ENCODE peak calls at places on chromosomes 7 and 10, in seven cellular contexts. I is islet precursor cell; D is H1; Q is activated CD4-positive, alpha-beta T cell treated with anti-CD3 and anti-CD28 coated beads, Interleukin-2, amount 50 U/mL, for 48 hours; E is T-helper 1 cell; N is activated T-helper 1 cell treated with anti-CD3 and anti-CD28 coated beads, Interleukin-12 subunit alpha, Interleukin-12 subunit beta, Interleukin-2, Interleukin-4 antibody, amounts not matched to agents 30 ng/mL and 10 ng/mL and 1 ng/mL, durations not matched to agents 14 hours and 24 hours and 36 hours; V is hepatic stellate cell. X is an unnamed sample.

GRCh38 chr7:22702516-22702915 is 24.5 kb upstream of the IL6 start:
- DNase-seq in I (no peak), D (no peak), Q (no peak), E (no peak), N (no peak), V (no peak), X (no peak)

GRCh38 chr7:90401989-90402388 is 1.3 kb upstream of the CLDN12 start:
- DNase-seq in I (no peak), D (no peak), Q (no peak), E (no peak), N (no peak), V (no peak), X (no peak)

GRCh38 chr7:39702133-39702532 is 78.8 kb downstream of the RALA start:
- DNase-seq in I (no peak), D (no peak), Q (no peak), E (no peak), N (no peak), V (peak; percentile 52), X (no peak)

GRCh38 chr10:89185658-89186057 is 21.5 kb downstream of the CH25H start:
- DNase-seq in I (no peak), D (no peak), Q (no peak), E (no peak), N (no peak), V (no peak), X (no peak)

GRCh38 chr7:828793-829561 is 3.3 kb upstream of the SUN1 start:
- DNase-seq in I (no peak), D (no peak), Q (no peak), E (no peak), N (no peak), V (no peak), X (no peak)

GRCh38 chr7:11716185-11716584 is 115.8 kb downstream of the THSD7A start:
- DNase-seq in I (no peak), D (no peak), Q (no peak), E (no peak), N (no peak), V (no peak), X (no peak)

GRCh38 chr7:1981878-1982230 is 250.9 kb downstream of the MAD1L1 start:
- DNase-seq in I (no peak), D (no peak), Q (no peak), E (no peak), N (no peak), V (no peak), X (no peak)

GRCh38 chr10:74854610-74855009 is 28.2 kb downstream of the KAT6B start:
- DNase-seq in I (no peak), D (no peak), Q (no peak), E (no peak), N (no peak), V (no peak), X (no peak)

GRCh38 chr7:30974605-30975256 is 11.0 kb downstream of the GHRHR start:
- DNase-seq in I (peak; percentile 88), D (peak; percentile 36), Q (peak; percentile 49), E (no peak), N (peak; percentile 67), V (peak; percentile 49), X (peak; percentile 36)